ENCODE peak calls at places on chromosomes 13 and 19, in seven cellular contexts. S is spleen, B is GM12865, O is upper lobe of left lung, E is hepatocyte, A is GM23338, J is heart left ventricle. U is an unnamed sample.

GRCh38 chr13:38090913-38091312 is 221.3 kb upstream of the TRPC4 start:
- DNase-seq in S (no peak), B (no peak), O (no peak), E (no peak), A (no peak), J (no peak), U (no peak)

GRCh38 chr13:111152836-111153235 is 37.7 kb downstream of the ARHGEF7 start:
- DNase-seq in S (no peak), B (no peak), O (no peak), E (peak; percentile 47), A (peak; percentile 17), J (no peak), U (no peak)

GRCh38 chr13:64505511-64505910 is 2724.6 kb downstream of the PCDH9 start:
- DNase-seq in S (no peak), B (no peak), O (no peak), E (no peak), A (no peak), J (no peak), U (peak; percentile 80)

GRCh38 chr13:67228909-67229308 is 1.2 kb downstream of the PCDH9 start:
- DNase-seq in S (no peak), B (no peak), O (no peak), E (no peak), A (no peak), J (no peak), U (peak; percentile 32)

GRCh38 chr19:50203281-50204080 is at the start of gene MYH14:
- DNase-seq in S (peak; percentile 47), B (no peak), O (peak; percentile 91), E (peak; percentile 96), A (peak; percentile 97), J (peak; percentile 94), U (no peak)

GRCh38 chr19:14871619-14872230 is 14.2 kb downstream of the OR7A17 start:
- DNase-seq in S (no peak), B (peak; percentile 5), O (no peak), E (no peak), A (peak; percentile 44), J (no peak), U (peak; percentile 11)

GRCh38 chr13:77535448-77535847 is at the start of gene SCEL:
- DNase-seq in S (no peak), B (no peak), O (peak; percentile 51), E (peak; percentile 35), A (no peak), J (no peak), U (no peak)

GRCh38 chr19:2475018-2475701 is 767 bp upstream of the GADD45B start:
- DNase-seq in S (peak; percentile 91), B (peak; percentile 83), O (peak; percentile 67), E (peak; percentile 77), A (peak; percentile 59), J (peak; percentile 74), U (peak; percentile 48)

GRCh38 chr13:77969299-77969698 is 50.7 kb upstream of the EDNRB start:
- DNase-seq in S (no peak), B (no peak), O (no peak), E (no peak), A (no peak), J (no peak), U (no peak)

DNA sequence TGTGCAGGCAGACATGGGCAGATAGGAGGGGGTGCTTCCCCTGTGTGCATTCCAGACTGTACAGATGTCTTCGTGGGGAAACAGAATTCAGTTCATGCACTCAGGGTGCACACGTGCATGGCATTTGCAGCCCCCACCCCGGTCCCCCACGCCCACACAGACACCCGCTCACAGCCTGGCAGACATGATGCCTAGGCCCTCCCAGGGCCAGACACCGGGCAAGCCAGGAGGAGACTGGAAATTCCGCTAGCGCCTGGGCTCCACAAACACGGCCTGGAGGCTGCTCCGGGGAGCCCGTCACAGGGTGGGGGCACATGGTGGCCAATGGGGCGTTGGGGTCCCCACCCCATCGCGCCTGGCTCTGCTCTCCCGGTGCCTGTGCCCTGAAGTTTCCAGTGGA is 3.5 kb downstream of the CILP2 start:
- DNase-seq in S (no peak), B (no peak), O (no peak), E (no peak), A (peak; percentile 2), J (no peak), U (no peak)
- H3K4me3 ChIP-seq in S (no peak overlapping the region), B (no peak overlapping the region), O (no peak overlapping the region), E (no peak overlapping the region), A (no peak overlapping the region), J (no peak overlapping the region), U (no peak overlapping the region)

GRCh38 chr19:49133621-49134454 is 14.5 kb downstream of the PPFIA3 start:
- DNase-seq in S (no peak), B (no peak), O (peak; percentile 75), E (no peak), A (peak; percentile 91), J (peak; percentile 77), U (peak; percentile 70)
- H3K4me3 ChIP-seq in S (no peak overlapping the region), B (no peak overlapping the region), O (peak overlapping the region; percentile 39), E (no peak overlapping the region), A (peak overlapping the region; percentile 67), J (peak overlapping the region; percentile 37), U (peak overlapping the region; percentile 33)

GRCh38 chr13:108266316-108266936 is 3.1 kb upstream of the TNFSF13B start:
- DNase-seq in S (peak; percentile 72), B (no peak), O (peak; percentile 21), E (no peak), A (no peak), J (peak; percentile 17), U (no peak)
- H3K4me3 ChIP-seq in S (no peak overlapping the region), B (no peak overlapping the region), O (no peak overlapping the region), E (no peak overlapping the region), A (no peak overlapping the region), J (no peak overlapping the region), U (no peak overlapping the region)

DNA sequence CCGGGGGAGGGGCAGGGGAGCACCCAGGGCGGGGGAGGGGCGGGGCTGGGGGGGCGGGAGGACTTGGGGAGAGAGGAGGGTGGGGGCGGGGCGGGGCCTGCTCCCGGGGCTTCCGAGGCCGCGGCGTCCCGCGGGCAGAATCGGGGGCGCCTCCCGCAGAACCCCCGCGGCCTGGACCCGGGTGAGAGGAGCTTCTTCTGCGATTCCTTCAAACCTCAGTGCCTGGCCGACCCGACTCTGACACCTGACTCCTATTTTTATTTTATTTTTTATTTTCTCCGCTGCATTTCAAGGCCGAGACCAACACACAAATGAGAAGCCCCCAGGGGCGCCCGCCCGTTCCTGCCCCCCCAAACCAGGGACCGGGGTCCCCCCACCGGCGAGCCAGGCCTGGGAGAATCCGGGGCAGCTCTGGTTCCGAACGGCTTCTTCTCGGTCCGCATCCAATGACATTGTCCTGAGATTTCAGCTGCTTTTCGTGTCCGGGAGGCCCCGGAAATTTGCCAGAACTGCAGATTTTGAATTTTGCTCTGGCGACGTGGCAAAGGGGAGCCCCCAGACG is 522 bp upstream of the GRTP1 start:
- DNase-seq in S (no peak), B (no peak), O (no peak), E (no peak), A (no peak), J (no peak), U (no peak)
- H3K4me3 ChIP-seq in S (peak overlapping the region; percentile 29), B (no peak overlapping the region), O (peak overlapping the region; percentile 54), E (peak overlapping the region; percentile 52), A (peak overlapping the region; percentile 57), J (peak overlapping the region; percentile 46), U (no peak overlapping the region)

GRCh38 chr19:55673889-55674288 is 1.1 kb upstream of the EPN1 start:
- DNase-seq in S (no peak), B (no peak), O (no peak), E (no peak), A (no peak), J (no peak), U (no peak)
- H3K4me3 ChIP-seq in S (no peak overlapping the region), B (no peak overlapping the region), O (no peak overlapping the region), E (no peak overlapping the region), A (no peak overlapping the region), J (no peak overlapping the region), U (no peak overlapping the region)

GRCh38 chr19:3608750-3609322 is 2.2 kb upstream of the TBXA2R start:
- DNase-seq in S (no peak), B (no peak), O (peak; percentile 38), E (no peak), A (no peak), J (peak; percentile 74), U (no peak)
- H3K4me3 ChIP-seq in S (no peak overlapping the region), B (no peak overlapping the region), O (no peak overlapping the region), E (no peak overlapping the region), A (no peak overlapping the region), J (no peak overlapping the region), U (no peak overlapping the region)

GRCh38 chr13:30307966-30308290 is 577 bp upstream of the KATNAL1 start:
- DNase-seq in S (no peak), B (no peak), O (no peak), E (no peak), A (no peak), J (no peak), U (no peak)
- H3K4me3 ChIP-seq in S (peak overlapping the region; percentile 98), B (peak overlapping the region; percentile 80), O (peak overlapping the region; percentile 74), E (peak overlapping the region; percentile 99), A (peak overlapping the region; percentile 72), J (peak overlapping the region; percentile 97), U (peak overlapping the region; percentile 81)

U was measured in IMR-90.